ENCODE peak calls at places on chromosomes 3 and 15, in ten cellular contexts. X, J, W, M, G, F, D, N, K and O are unnamed samples. For H3K9me3 and H3K27me3, the result is how much of the 10 kb centered on the place peaks cover.

GRCh38 chr15:88020806-88021205 is 235.7 kb downstream of the NTRK3 start:
- DNase-seq in X (no peak), J (no peak), W (no peak), M (no peak), G (no peak), F (no peak), D (no peak), N (no peak), K (no peak), O (no peak)

GRCh38 chr3:46865546-46865945 is 2.3 kb upstream of the MYL3 start:
- DNase-seq in X (no peak), J (no peak), W (no peak), M (no peak), G (no peak), F (no peak), D (no peak), N (no peak), K (peak), O (no peak)

GRCh38 chr3:69560818-69561217 is 174.9 kb upstream of the FRMD4B start:
- DNase-seq in X (no peak), J (no peak), W (no peak), M (no peak), G (no peak), F (no peak), D (no peak), N (no peak), K (no peak), O (no peak)

GRCh38 chr3:99972380-99973104 is 141.8 kb downstream of the FILIP1L start:
- DNase-seq in X (peak), J (no peak), W (no peak), M (no peak), G (no peak), F (no peak), D (no peak), N (no peak), K (no peak), O (no peak)

GRCh38 chr3:190617185-190617584 is 103.3 kb downstream of the IL1RAP start:
- DNase-seq in X (no peak), J (no peak), W (peak), M (no peak), G (peak), F (no peak), D (no peak), N (peak), K (peak), O (no peak)

GRCh38 chr15:92652576-92652966 is 3.0 kb downstream of the FAM174B start:
- DNase-seq in X (no peak), J (no peak), W (no peak), M (no peak), G (no peak), F (no peak), D (no peak), N (no peak), K (no peak), O (no peak)

GRCh38 chr15:39598958-39599845 is 18.3 kb downstream of the THBS1 start:
- DNase-seq in X (no peak), J (no peak), W (no peak), M (peak), G (no peak), F (peak), D (no peak), N (no peak), K (no peak), O (no peak)

GRCh38 chr3:168459229-168459784 is 363.6 kb upstream of the GOLIM4 start:
- DNase-seq in X (no peak), J (no peak), W (no peak), M (peak), G (no peak), F (no peak), D (no peak), N (no peak), K (no peak), O (no peak)

GRCh38 chr3:47910777-47911440 is 105.3 kb downstream of the MAP4 start:
- DNase-seq in X (no peak), J (no peak), W (no peak), M (peak), G (no peak), F (no peak), D (peak), N (no peak), K (peak), O (no peak)

GRCh38 chr15:26179906-26180305 is 316.8 kb upstream of the ATP10A start:
- DNase-seq in X (no peak), J (no peak), W (no peak), M (peak), G (no peak), F (no peak), D (peak), N (no peak), K (no peak), O (no peak)

GRCh38 chr15:60793656-60794055 is 314.7 kb upstream of the ICE2 start:
- DNase-seq in X (no peak), J (no peak), W (no peak), M (peak), G (no peak), F (no peak), D (no peak), N (no peak), K (no peak), O (no peak)

GRCh38 chr15:56608140-56608778 is 125.0 kb downstream of the ZNF280D start:
- DNase-seq in X (no peak), J (no peak), W (no peak), M (no peak), G (no peak), F (no peak), D (no peak), N (no peak), K (no peak), O (no peak)

GRCh38 chr3:152780553-152780952 is 54.4 kb upstream of the P2RY1 start:
- DNase-seq in X (no peak), J (no peak), W (no peak), M (peak), G (no peak), F (peak), D (no peak), N (no peak), K (no peak), O (no peak)

GRCh38 chr15:39156636-39157255 is 424.1 kb upstream of the THBS1 start:
- DNase-seq in X (peak), J (no peak), W (no peak), M (no peak), G (no peak), F (no peak), D (no peak), N (no peak), K (peak), O (no peak)

GRCh38 chr15:50257924-50258323 is 7.6 kb downstream of the HDC start:
- DNase-seq in X (no peak), J (no peak), W (no peak), M (peak), G (peak), F (no peak), D (no peak), N (no peak), K (no peak), O (peak)

GRCh38 chr15:78131295-78132021 is at the start of gene CIB2:
- DNase-seq in X (no peak), J (no peak), W (peak), M (peak), G (peak), F (peak), D (peak), N (peak), K (peak), O (peak)

GRCh38 chr3:71724584-71725278 is 471 bp downstream of the EIF4E3 start:
- DNase-seq in X (peak), J (no peak), W (peak), M (peak), G (peak), F (peak), D (no peak), N (peak), K (peak), O (peak)

GRCh38 chr3:158569717-158570244 is 1.2 kb upstream of the MLF1 start:
- DNase-seq in X (no peak), J (no peak), W (no peak), M (no peak), G (no peak), F (no peak), D (no peak), N (no peak), K (no peak), O (no peak)

GRCh38 chr15:31317033-31317979 is 9.3 kb upstream of the KLF13 start:
- DNase-seq in X (no peak), J (no peak), W (no peak), M (no peak), G (no peak), F (no peak), D (no peak), N (no peak), K (no peak), O (no peak)

GRCh38 chr3:119230071-119230470 is 10.6 kb downstream of the B4GALT4 start:
- DNase-seq in X (no peak), J (no peak), W (no peak), M (no peak), G (no peak), F (no peak), D (no peak), N (no peak), K (no peak), O (no peak)

GRCh38 chr3:37861540-37862051 is at the start of gene CTDSPL:
- DNase-seq in X (no peak), J (no peak), W (peak), M (peak), G (peak), F (no peak), D (no peak), N (peak), K (peak), O (no peak)

GRCh38 chr15:69912116-69912515 is 185.6 kb downstream of the TLE3 start:
- DNase-seq in X (no peak), J (no peak), W (no peak), M (no peak), G (no peak), F (no peak), D (no peak), N (no peak), K (no peak), O (no peak)

GRCh38 chr3:129686941-129687340 is 80.5 kb upstream of the PLXND1 start:
- DNase-seq in X (no peak), J (no peak), W (no peak), M (no peak), G (no peak), F (no peak), D (no peak), N (no peak), K (no peak), O (no peak)

GRCh38 chr3:15339786-15340215 is 7.4 kb upstream of the SH3BP5 start:
- DNase-seq in X (no peak), J (no peak), W (no peak), M (peak), G (no peak), F (no peak), D (no peak), N (no peak), K (no peak), O (no peak)

GRCh38 chr3:127694467-127695215 is 21.9 kb downstream of the ABTB1 start:
- DNase-seq in X (no peak), J (no peak), W (no peak), M (peak), G (no peak), F (no peak), D (no peak), N (peak), K (peak), O (peak)

GRCh38 chr3:149459491-149460057 is 14.9 kb upstream of the TM4SF4 start:
- DNase-seq in X (no peak), J (no peak), W (no peak), M (no peak), G (no peak), F (no peak), D (no peak), N (no peak), K (no peak), O (no peak)

GRCh38 chr3:47865192-47865591 is 62.3 kb downstream of the DHX30 start:
- DNase-seq in X (no peak), J (no peak), W (no peak), M (peak), G (no peak), F (no peak), D (no peak), N (no peak), K (no peak), O (no peak)

GRCh38 chr3:27387625-27388024 is 18.4 kb upstream of the NEK10 start:
- DNase-seq in X (no peak), J (no peak), W (no peak), M (no peak), G (no peak), F (no peak), D (peak), N (no peak), K (no peak), O (no peak)

GRCh38 chr3:188533612-188534357 is 379.8 kb downstream of the LPP start:
- DNase-seq in X (no peak), J (no peak), W (no peak), M (no peak), G (no peak), F (peak), D (no peak), N (no peak), K (no peak), O (no peak)

GRCh38 chr15:73338058-73338457 is 30.7 kb downstream of the HCN4 start:
- DNase-seq in X (no peak), J (no peak), W (peak), M (no peak), G (peak), F (no peak), D (no peak), N (peak), K (no peak), O (no peak)

GRCh38 chr3:73580343-73580742 is 44.4 kb downstream of the PDZRN3 start:
- DNase-seq in X (no peak), J (no peak), W (no peak), M (peak), G (no peak), F (no peak), D (no peak), N (no peak), K (no peak), O (no peak)

GRCh38 chr15:22958487-22959280 is 21.5 kb downstream of the CYFIP1 start:
- DNase-seq in X (no peak), J (no peak), W (no peak), M (no peak), G (no peak), F (no peak), D (no peak), N (no peak), K (no peak), O (no peak)

GRCh38 chr15:51658664-51659063 is 22.6 kb upstream of the SCG3 start:
- DNase-seq in X (no peak), J (no peak), W (no peak), M (no peak), G (no peak), F (no peak), D (no peak), N (no peak), K (no peak), O (peak)

GRCh38 chr3:59185586-59186381 is 136.0 kb upstream of the CFAP20DC start:
- DNase-seq in X (no peak), J (no peak), W (no peak), M (peak), G (no peak), F (no peak), D (no peak), N (no peak), K (no peak), O (no peak)

GRCh38 chr3:71579934-71580318 is 3.6 kb downstream of the FOXP1 start:
- DNase-seq in X (no peak), J (no peak), W (no peak), M (peak), G (peak), F (peak), D (peak), N (no peak), K (no peak), O (no peak)

GRCh38 chr3:69925506-69925905 is 74.0 kb upstream of the SAMMSON start:
- DNase-seq in X (no peak), J (no peak), W (no peak), M (peak), G (no peak), F (no peak), D (no peak), N (no peak), K (no peak), O (no peak)

GRCh38 chr3:169133178-169134161 is 530.0 kb downstream of the MECOM start:
- DNase-seq in X (no peak), J (no peak), W (no peak), M (peak), G (no peak), F (no peak), D (no peak), N (no peak), K (no peak), O (no peak)

GRCh38 chr3:123634149-123635051 is 49.5 kb upstream of the HACD2 start:
- DNase-seq in X (no peak), J (no peak), W (no peak), M (no peak), G (no peak), F (peak), D (no peak), N (no peak), K (no peak), O (no peak)

GRCh38 chr15:74050835-74051234 is 31.5 kb downstream of the GOLGA6A start:
- DNase-seq in X (no peak), J (no peak), W (no peak), M (no peak), G (no peak), F (no peak), D (no peak), N (no peak), K (no peak), O (no peak)

GRCh38 chr3:179615458-179616173 is 11.0 kb downstream of the NDUFB5 start:
- DNase-seq in X (no peak), J (no peak), W (no peak), M (no peak), G (no peak), F (no peak), D (no peak), N (no peak), K (no peak), O (no peak)

GRCh38 chr15:79919090-79919748 is 22.4 kb upstream of the MTHFS start:
- DNase-seq in X (no peak), J (no peak), W (no peak), M (no peak), G (no peak), F (no peak), D (no peak), N (no peak), K (no peak), O (no peak)
- H3K9me3 ChIP-seq in X (under half), J (half or more), W (under half), M (under half), G (under half), F (under half), D (half or more), N (half or more), K (half or more), O (half or more)

DNA sequence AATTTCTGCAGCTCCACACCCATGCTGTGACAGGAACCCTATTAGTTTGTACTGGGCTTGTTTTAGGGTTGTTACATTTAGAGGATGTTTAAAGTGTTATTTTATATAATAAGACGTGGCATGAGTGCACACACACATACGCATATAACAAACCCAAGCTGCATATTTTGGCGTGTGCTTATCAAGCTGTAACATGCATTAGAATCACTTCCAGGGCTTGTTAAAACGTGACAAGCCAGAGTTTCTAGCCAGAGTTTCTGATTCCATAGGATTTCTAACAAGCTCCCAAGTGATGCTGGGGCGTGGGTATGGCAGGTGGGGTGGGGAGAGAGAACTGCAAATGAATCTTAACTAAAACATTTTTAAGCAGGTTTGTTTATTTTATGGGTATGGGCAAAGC is 17.4 kb downstream of the ONECUT1 start:
- DNase-seq in X (no peak), J (no peak), W (no peak), M (no peak), G (no peak), F (no peak), D (no peak), N (no peak), K (no peak), O (no peak)
- H3K27me3 ChIP-seq in X (under half), J (under half), W (under half), M (under half), G (under half), F (under half), D (under half), N (under half), K (under half), O (under half)

GRCh38 chr3:147411235-147411607 is 2.1 kb downstream of the ZIC1 start:
- DNase-seq in X (no peak), J (no peak), W (no peak), M (peak), G (peak), F (peak), D (no peak), N (no peak), K (no peak), O (no peak)

GRCh38 chr3:147412917-147413711 is 3.9 kb downstream of the ZIC1 start:
- DNase-seq in X (no peak), J (no peak), W (no peak), M (no peak), G (no peak), F (no peak), D (no peak), N (no peak), K (no peak), O (no peak)

GRCh38 chr3:147413712-147414325 is 4.7 kb downstream of the ZIC1 start:
- DNase-seq in X (no peak), J (no peak), W (no peak), M (no peak), G (no peak), F (no peak), D (no peak), N (no peak), K (no peak), O (no peak)

GRCh38 chr3:147411777-147412176 is 2.6 kb downstream of the ZIC1 start:
- DNase-seq in X (no peak), J (no peak), W (no peak), M (peak), G (no peak), F (no peak), D (no peak), N (no peak), K (no peak), O (no peak)

GRCh38 chr3:147412491-147412916 is 3.3 kb downstream of the ZIC1 start:
- DNase-seq in X (no peak), J (no peak), W (no peak), M (no peak), G (no peak), F (no peak), D (no peak), N (no peak), K (no peak), O (no peak)
- H3K9me3 ChIP-seq in X (under half), J (under half), W (under half), M (under half), G (under half), F (under half), D (under half), N (under half), K (under half), O (under half)

GRCh38 chr3:181713673-181714270 is 2.0 kb downstream of the SOX2 start:
- DNase-seq in X (no peak), J (no peak), W (no peak), M (no peak), G (no peak), F (no peak), D (no peak), N (no peak), K (no peak), O (no peak)
- H3K27me3 ChIP-seq in X (under half), J (half or more), W (half or more), M (half or more), G (under half), F (under half), D (under half), N (half or more), K (under half), O (half or more)

DNA sequence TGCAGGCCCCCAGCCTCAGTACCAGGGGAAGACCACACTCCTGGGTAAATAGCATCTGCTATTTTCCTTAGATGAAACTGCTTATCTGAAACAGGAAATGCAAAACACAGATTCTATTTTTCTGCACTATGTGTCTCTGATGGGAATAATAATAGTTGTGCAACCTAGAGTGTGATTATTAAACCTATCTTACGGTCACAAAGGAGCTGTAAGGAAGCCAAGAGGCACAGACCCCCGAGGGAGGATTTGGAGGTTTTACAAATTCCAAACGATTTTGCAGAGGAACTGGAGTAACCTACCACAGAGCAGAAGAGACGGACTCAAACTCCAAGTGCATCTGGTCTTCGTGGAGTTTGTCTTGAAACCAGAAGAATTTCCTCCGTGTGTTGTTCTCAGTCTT is 14.1 kb upstream of the APOD start:
- DNase-seq in X (no peak), J (no peak), W (no peak), M (no peak), G (no peak), F (no peak), D (no peak), N (no peak), K (no peak), O (no peak)
- H3K9me3 ChIP-seq in X (under half), J (under half), W (under half), M (under half), G (under half), F (under half), D (under half), N (under half), K (under half), O (under half)

DNA sequence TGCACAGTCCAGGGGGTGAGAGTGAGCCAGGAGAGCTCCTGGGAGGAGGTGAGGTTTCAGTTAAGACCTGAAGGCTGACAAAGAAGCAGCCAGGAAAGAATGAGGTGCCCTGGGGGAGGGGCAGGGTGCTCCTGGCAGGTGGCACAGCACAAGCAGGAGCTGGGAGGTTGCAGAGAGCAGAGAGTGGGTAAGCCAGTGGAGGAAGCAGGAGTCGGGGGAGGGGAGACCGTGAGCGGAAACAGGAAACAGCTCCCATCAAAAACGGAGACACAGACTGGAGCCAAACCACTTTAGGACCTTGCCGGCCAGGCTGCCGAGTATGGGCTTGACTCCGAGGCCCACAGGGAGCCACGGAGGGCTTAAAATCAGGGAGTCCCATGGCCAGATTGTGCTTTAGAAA is 12.1 kb upstream of the FBLN2 start:
- DNase-seq in X (no peak), J (no peak), W (no peak), M (no peak), G (no peak), F (no peak), D (no peak), N (no peak), K (no peak), O (no peak)
- H3K27me3 ChIP-seq in X (under half), J (under half), W (under half), M (under half), G (under half), F (under half), D (under half), N (under half), K (under half), O (under half)

GRCh38 chr15:86762874-86763273 is 683.2 kb downstream of the AGBL1 start:
- DNase-seq in X (no peak), J (no peak), W (no peak), M (no peak), G (no peak), F (no peak), D (no peak), N (no peak), K (no peak), O (no peak)
- H3K9me3 ChIP-seq in X (under half), J (under half), W (under half), M (under half), G (under half), F (under half), D (under half), N (under half), K (under half), O (under half)